ENCODE peak calls at places on chromosomes 11 and 22, in four cellular contexts. L is left ventricle myocardium inferior, B is heart left ventricle, H is endodermal cell. S is an unnamed sample.

GRCh38 chr11:63592975-63593395 is 21.2 kb downstream of the PLAAT3 start:
- DNase-seq in L (no peak), B (no peak), H (peak; percentile 78), S (peak; percentile 24)

GRCh38 chr11:17846852-17847453 is 112.4 kb downstream of the KCNC1 start:
- DNase-seq in L (no peak), B (peak; percentile 47), H (no peak), S (peak; percentile 31)

GRCh38 chr11:1300121-1300520 is 9.3 kb downstream of the TOLLIP start:
- DNase-seq in L (no peak), B (no peak), H (no peak), S (no peak)

GRCh38 chr11:116928102-116928777 is 90.8 kb upstream of the APOA1 start:
- DNase-seq in L (no peak), B (no peak), H (no peak), S (no peak)

GRCh38 chr11:129917231-129917630 is 21.9 kb upstream of the NFRKB start:
- DNase-seq in L (no peak), B (no peak), H (no peak), S (no peak)

GRCh38 chr11:119445356-119445755 is 22.4 kb upstream of the THY1 start:
- DNase-seq in L (no peak), B (no peak), H (no peak), S (no peak)

GRCh38 chr11:79610678-79611077 is 169.8 kb upstream of the TENM4 start:
- DNase-seq in L (no peak), B (no peak), H (peak; percentile 75), S (no peak)

GRCh38 chr11:130070109-130070828 is 575 bp downstream of the APLP2 start:
- DNase-seq in L (peak; percentile 42), B (peak; percentile 46), H (no peak), S (peak; percentile 71)

GRCh38 chr11:2516276-2517015 is 71.6 kb downstream of the KCNQ1 start:
- DNase-seq in L (no peak), B (peak; percentile 20), H (peak; percentile 36), S (peak; percentile 11)

GRCh38 chr11:111983187-111983986 is 41.8 kb upstream of the DLAT start:
- DNase-seq in L (no peak), B (no peak), H (peak; percentile 92), S (no peak)

GRCh38 chr11:100970273-100971164 is 159.1 kb downstream of the PGR start:
- DNase-seq in L (no peak), B (no peak), H (no peak), S (no peak)

GRCh38 chr11:108890482-108891092 is 225.7 kb downstream of the DDX10 start:
- DNase-seq in L (no peak), B (no peak), H (no peak), S (no peak)

GRCh38 chr11:15101072-15101701 is 13.5 kb upstream of the INSC start:
- DNase-seq in L (peak; percentile 34), B (peak; percentile 54), H (peak; percentile 88), S (peak; percentile 45)

GRCh38 chr11:65501530-65502273 is 2.9 kb downstream of the MALAT1 start:
- DNase-seq in L (no peak), B (peak; percentile 18), H (no peak), S (peak; percentile 16)

GRCh38 chr22:43183496-43184263 is 3.3 kb downstream of the TTLL12 start:
- DNase-seq in L (no peak), B (no peak), H (no peak), S (no peak)

GRCh38 chr22:46224044-46224746 is 25.9 kb downstream of the CDPF1 start:
- DNase-seq in L (no peak), B (no peak), H (no peak), S (peak; percentile 89)

GRCh38 chr11:79274636-79275315 is 166.1 kb downstream of the TENM4 start:
- DNase-seq in L (no peak), B (no peak), H (no peak), S (no peak)

GRCh38 chr11:17013548-17014320 is 480 bp downstream of the PLEKHA7 start:
- DNase-seq in L (no peak), B (no peak), H (peak; percentile 81), S (no peak)

GRCh38 chr22:40797427-40797826 is 21.7 kb downstream of the SLC25A17 start:
- DNase-seq in L (no peak), B (no peak), H (no peak), S (no peak)

GRCh38 chr11:119192111-119192510 is 6.8 kb downstream of the NHERF4 start:
- DNase-seq in L (no peak), B (no peak), H (no peak), S (no peak)

GRCh38 chr22:47377926-47378560 is 615.6 kb downstream of the TBC1D22A start:
- DNase-seq in L (no peak), B (peak; percentile 7), H (no peak), S (no peak)
- H3K4me1 ChIP-seq in L (no peaks in the 10 kb centered on the region), B (no peaks in the 10 kb centered on the region), H (no peaks in the 10 kb centered on the region), S (no peaks in the 10 kb centered on the region)

GRCh38 chr22:27133951-27134664 is 476.7 kb downstream of the MIAT start:
- DNase-seq in L (no peak), B (peak; percentile 48), H (no peak), S (no peak)
- H3K27ac ChIP-seq in L (no peak overlapping the region), B (no peak overlapping the region), H (peak overlapping the region; percentile 6), S (no peak overlapping the region)

DNA sequence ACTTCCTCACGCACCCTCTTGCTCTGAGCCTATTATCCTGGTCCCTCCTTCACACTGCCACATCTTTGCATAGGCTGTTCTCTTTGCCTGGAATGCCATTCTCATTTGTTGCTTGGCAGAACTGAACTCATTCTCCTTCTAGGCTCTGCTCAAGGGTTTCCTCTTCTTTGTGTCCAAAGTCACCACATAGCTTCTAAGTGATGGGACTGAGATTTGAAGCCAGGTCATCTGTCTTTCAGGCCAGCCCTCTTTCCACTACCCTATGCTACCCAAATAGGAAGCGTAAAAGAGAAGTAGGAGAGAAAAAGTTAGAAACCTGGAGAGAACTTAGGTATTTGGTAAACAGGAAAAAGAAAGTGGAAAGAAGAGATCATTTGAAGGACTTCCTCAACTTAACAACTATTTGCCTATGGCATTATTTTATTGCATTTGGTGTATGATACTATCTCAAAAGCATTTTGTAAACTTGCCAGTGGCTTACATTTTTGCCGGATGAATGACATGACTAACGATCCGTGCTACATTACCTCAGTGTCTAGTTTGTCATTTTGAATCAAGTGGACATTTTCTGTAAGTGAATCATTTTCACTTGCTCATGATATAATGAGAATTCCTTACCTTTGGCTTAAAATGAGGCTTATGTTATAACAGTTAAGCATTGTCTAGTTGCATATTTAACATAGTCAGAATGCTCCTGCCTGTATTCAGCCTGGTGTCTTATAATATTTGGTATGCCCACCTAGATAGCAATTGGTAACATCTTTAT is 18.5 kb downstream of the NF2 start:
- DNase-seq in L (no peak), B (no peak), H (no peak), S (peak; percentile 32)
- H3K4me1 ChIP-seq in L (peaks cover 76% of the 10 kb centered on the region), B (peaks cover 68% of the 10 kb centered on the region), H (no peaks in the 10 kb centered on the region), S (peaks cover 49% of the 10 kb centered on the region)

GRCh38 chr11:10866893-10867331 is 9.1 kb upstream of the ZBED5 start:
- DNase-seq in L (no peak), B (no peak), H (no peak), S (no peak)

GRCh38 chr11:10862446-10862845 is 4.6 kb upstream of the ZBED5 start:
- DNase-seq in L (no peak), B (no peak), H (no peak), S (no peak)

GRCh38 chr11:10861799-10862198 is 3.9 kb upstream of the ZBED5 start:
- DNase-seq in L (no peak), B (no peak), H (no peak), S (no peak)

GRCh38 chr11:10865837-10866270 is 8.0 kb upstream of the ZBED5 start:
- DNase-seq in L (no peak), B (no peak), H (no peak), S (no peak)

DNA sequence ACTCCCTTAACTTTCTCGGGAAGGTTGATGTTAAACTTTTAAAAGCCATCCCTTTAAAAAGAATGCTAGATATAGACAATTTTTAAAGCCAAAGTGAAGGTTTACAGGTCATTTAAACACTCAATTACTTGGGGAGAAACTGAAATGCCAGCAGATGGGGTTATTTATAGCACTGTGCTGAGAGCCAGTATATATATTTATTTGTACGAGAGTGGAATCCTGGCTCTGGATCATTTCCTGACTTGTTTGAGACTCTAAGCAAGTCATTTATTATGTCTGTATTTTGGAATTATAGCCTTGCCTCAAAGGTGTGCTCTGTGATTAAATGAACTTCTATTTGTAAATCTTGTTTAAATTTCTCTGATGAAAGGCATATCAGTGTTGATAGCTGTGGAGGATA is 6.8 kb upstream of the ZBED5 start:
- DNase-seq in L (no peak), B (no peak), H (no peak), S (no peak)
- H3K27ac ChIP-seq in L (peak overlapping the region; percentile 99), B (peak overlapping the region; percentile 57), H (no peak overlapping the region), S (no peak overlapping the region)

S was measured in adrenal gland.